ENCODE peak calls at places on chromosomes 16 and 17, in seven cellular contexts. T, Y, R, D, L, Q and K are unnamed samples.

GRCh38 chr17:72691601-72692000 is 400.9 kb downstream of the SLC39A11 start:
- DNase-seq in T (no peak), Y (no peak), L (no peak), Q (no peak), D (no peak), R (no peak), K (peak; percentile 98)

GRCh38 chr16:86291491-86291890 is 218.8 kb upstream of the FOXF1 start:
- DNase-seq in L (no peak), T (no peak), Q (peak; percentile 23), Y (no peak), R (no peak), D (no peak), K (no peak)

GRCh38 chr16:30741461-30741914 is 6.7 kb upstream of the PHKG2 start:
- DNase-seq in T (peak; percentile 63), Y (peak; percentile 96), R (peak; percentile 96), D (no peak), L (peak; percentile 92), Q (no peak), K (peak; percentile 92)

GRCh38 chr16:88999457-89000206 is 22.6 kb upstream of the CBFA2T3 start:
- DNase-seq in D (no peak), Y (peak; percentile 64), L (no peak), Q (no peak), R (no peak), T (peak; percentile 66), K (no peak)

GRCh38 chr17:44561237-44561623 is 3.9 kb downstream of the FZD2 start:
- DNase-seq in Y (peak; percentile 42), D (no peak), L (no peak), T (no peak), Q (no peak), R (no peak), K (no peak)

GRCh38 chr16:84177740-84178070 is 9.2 kb downstream of the TAF1C start:
- DNase-seq in R (peak; percentile 32), D (no peak), Y (no peak), T (no peak), Q (no peak), L (peak; percentile 51), K (peak; percentile 81)

GRCh38 chr16:66324785-66325184 is 41.7 kb upstream of the CDH5 start:
- DNase-seq in Q (peak; percentile 63), Y (peak; percentile 80), L (peak; percentile 39), D (no peak), T (peak; percentile 71), R (peak; percentile 87), K (no peak)

GRCh38 chr16:53743149-53743566 is 39.2 kb downstream of the FTO start:
- DNase-seq in T (peak; percentile 45), L (peak; percentile 30), Y (peak; percentile 72), R (peak; percentile 13), Q (no peak), D (no peak), K (peak; percentile 18)

GRCh38 chr17:21194688-21195087 is 19.3 kb downstream of the TMEM11 start:
- DNase-seq in Q (no peak), D (no peak), L (no peak), T (no peak), Y (no peak), R (peak; percentile 16), K (peak; percentile 43)

GRCh38 chr16:29922986-29923501 is 3.0 kb downstream of the KCTD13 start:
- DNase-seq in D (no peak), Q (no peak), R (no peak), L (no peak), Y (no peak), T (no peak), K (no peak)

GRCh38 chr17:29212681-29213121 is 32.5 kb upstream of the MYO18A start:
- DNase-seq in L (no peak), Y (no peak), R (no peak), T (no peak), Q (no peak), D (no peak), K (peak; percentile 6)

GRCh38 chr16:57358527-57359095 is at the start of gene CCL22:
- DNase-seq in Y (no peak), L (no peak), Q (no peak), R (no peak), D (no peak), T (no peak), K (no peak)

GRCh38 chr16:31093132-31093703 is 1.4 kb downstream of the VKORC1 start:
- DNase-seq in Y (peak; percentile 74), D (peak; percentile 33), L (no peak), T (peak; percentile 69), Q (peak; percentile 61), R (peak; percentile 33), K (peak; percentile 38)

GRCh38 chr16:25570131-25570530 is 121.6 kb upstream of the HS3ST4 start:
- DNase-seq in Q (no peak), T (no peak), Y (no peak), R (no peak), L (no peak), D (no peak), K (no peak)

GRCh38 chr16:11276880-11277593 is 757 bp upstream of the PRM2 start:
- DNase-seq in Y (no peak), L (no peak), R (peak; percentile 33), D (no peak), Q (no peak), T (no peak), K (no peak)

GRCh38 chr17:72590382-72590781 is 469.6 kb downstream of the SOX9 start:
- DNase-seq in T (no peak), L (peak; percentile 33), Y (no peak), Q (no peak), D (no peak), R (peak; percentile 53), K (peak; percentile 90)

GRCh38 chr16:66516808-66517585 is 32.9 kb downstream of the TK2 start:
- DNase-seq in L (peak; percentile 99), R (peak; percentile 93), D (no peak), Y (peak; percentile 93), Q (no peak), T (peak; percentile 44), K (peak; percentile 99)

GRCh38 chr16:57661510-57661909 is 6.6 kb upstream of the ADGRG3 start:
- DNase-seq in Q (no peak), R (no peak), D (no peak), L (no peak), T (no peak), Y (no peak), K (no peak)

GRCh38 chr16:11627822-11628457 is 40.3 kb upstream of the SNN start:
- DNase-seq in R (peak; percentile 58), T (no peak), Q (no peak), D (no peak), Y (no peak), L (no peak), K (peak; percentile 60)

GRCh38 chr16:80341242-80341641 is 199.6 kb upstream of the DYNLRB2 start:
- DNase-seq in L (no peak), Y (peak; percentile 51), R (no peak), T (peak; percentile 43), D (no peak), Q (peak; percentile 35), K (no peak)

GRCh38 chr17:7191571-7192270 is 12.6 kb upstream of the ASGR1 start:
- DNase-seq in L (peak; percentile 39), T (peak; percentile 94), R (peak; percentile 37), Y (peak; percentile 79), Q (peak; percentile 86), D (peak; percentile 73), K (peak; percentile 31)

DNA sequence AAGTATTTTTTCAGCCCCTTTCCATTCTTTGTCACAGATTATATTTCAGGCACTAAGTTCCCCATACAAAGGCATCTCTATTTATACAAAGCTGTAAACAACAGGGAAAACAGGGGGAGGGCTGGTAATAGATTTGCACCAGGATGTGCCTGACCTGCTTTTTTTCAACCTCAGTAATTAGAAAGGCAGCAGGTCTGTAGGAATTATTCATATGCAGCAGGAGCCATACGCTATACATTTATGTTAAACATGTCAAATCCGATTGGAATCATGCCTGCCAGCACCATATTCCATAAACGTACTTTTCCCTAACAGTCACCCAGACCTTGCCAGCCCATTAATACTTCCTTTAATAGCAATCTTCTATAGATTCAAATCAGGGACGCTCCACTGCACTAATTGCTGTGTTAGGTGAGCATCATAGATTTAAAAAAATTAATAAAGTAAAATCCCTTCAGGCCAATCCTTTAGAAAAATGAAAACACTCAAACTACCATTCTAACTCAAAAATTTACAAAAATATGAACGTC is 223.9 kb downstream of the ZFHX3 start:
- DNase-seq in T (no peak), Q (no peak), D (no peak), Y (no peak), L (no peak), R (no peak), K (no peak)
- H3K23ac ChIP-seq in T (no peak overlapping the region), Q (no peak overlapping the region), D (no peak overlapping the region), Y (no peak overlapping the region), L (no peak overlapping the region), R (no peak overlapping the region), K (no peak overlapping the region)

GRCh38 chr17:45730192-45730591 is 53.9 kb upstream of the CRHR1 start:
- DNase-seq in Y (no peak), T (peak; percentile 14), R (no peak), L (no peak), D (no peak), Q (no peak), K (no peak)

GRCh38 chr17:45732926-45733505 is 51.1 kb upstream of the CRHR1 start:
- DNase-seq in Y (no peak), Q (no peak), D (no peak), R (no peak), T (peak; percentile 23), L (no peak), K (no peak)

GRCh38 chr17:45731459-45731858 is 52.7 kb upstream of the CRHR1 start:
- DNase-seq in T (no peak), L (no peak), D (no peak), Q (no peak), R (no peak), Y (no peak), K (no peak)

GRCh38 chr17:45733781-45734180 is 50.3 kb upstream of the CRHR1 start:
- DNase-seq in Q (no peak), L (no peak), T (peak; percentile 4), R (no peak), D (no peak), Y (no peak), K (no peak)

DNA sequence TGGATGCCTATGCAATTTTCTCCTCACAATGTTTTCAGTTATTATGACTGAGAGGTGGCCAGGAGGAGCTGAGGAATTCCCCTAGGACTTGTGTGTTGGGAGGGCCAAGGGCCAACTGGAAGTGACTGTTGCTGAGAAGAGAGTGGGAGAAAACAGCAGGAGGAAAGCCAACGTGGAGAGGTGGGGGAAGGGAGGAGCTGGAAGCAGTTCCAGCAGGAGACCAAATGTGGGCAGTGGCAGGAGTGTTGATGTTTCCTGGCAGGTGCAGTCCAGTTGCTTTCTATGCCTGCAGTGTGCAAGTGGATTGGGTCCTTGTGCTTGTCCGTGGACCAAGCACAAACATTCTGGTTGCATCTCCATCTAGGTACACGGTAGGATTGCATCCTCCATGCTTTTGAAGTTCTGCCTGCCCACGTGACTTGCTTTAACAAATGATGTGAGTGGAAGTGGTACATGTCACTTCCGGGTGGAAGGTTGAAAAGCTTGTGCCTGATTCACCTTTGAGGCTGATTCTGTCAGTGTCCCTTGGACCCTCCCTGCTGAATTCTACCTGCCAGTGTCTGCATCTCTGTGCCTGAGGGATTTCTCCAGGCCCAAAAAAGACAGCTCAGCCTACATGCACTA is 54.7 kb upstream of the CRHR1 start:
- DNase-seq in Q (no peak), R (no peak), L (no peak), D (no peak), T (peak; percentile 13), Y (no peak), K (no peak)
- H3K23ac ChIP-seq in Q (no peak overlapping the region), R (no peak overlapping the region), L (no peak overlapping the region), D (no peak overlapping the region), T (no peak overlapping the region), Y (no peak overlapping the region), K (no peak overlapping the region)

GRCh38 chr17:61784510-61784909 is 78.8 kb downstream of the BRIP1 start:
- DNase-seq in L (no peak), T (no peak), R (no peak), D (no peak), Y (no peak), Q (no peak), K (no peak)
- H3K23ac ChIP-seq in L (no peak overlapping the region), T (no peak overlapping the region), R (no peak overlapping the region), D (no peak overlapping the region), Y (no peak overlapping the region), Q (no peak overlapping the region), K (no peak overlapping the region)

GRCh38 chr17:79791354-79792123 is 5.3 kb downstream of the CBX8 start:
- DNase-seq in T (peak; percentile 56), Q (no peak), D (no peak), Y (peak; percentile 24), L (no peak), R (no peak), K (no peak)
- H3K23ac ChIP-seq in T (no peak overlapping the region), Q (no peak overlapping the region), D (no peak overlapping the region), Y (no peak overlapping the region), L (no peak overlapping the region), R (no peak overlapping the region), K (no peak overlapping the region)